ENCODE peak calls at places on chromosomes 5 and 9, in eight cellular contexts. R is SJSA1, V is HepG2, W is cardiac muscle cell, F is heart right ventricle, M is hepatocyte, A is psoas muscle, Q is heart left ventricle. U is an unnamed sample. For H3K4me1, the result is how much of the 10 kb centered on the place peaks cover.

GRCh38 chr5:148831590-148832565 is 5.5 kb downstream of the ADRB2 start:
- DNase-seq in A (no peak), F (no peak), M (no peak), W (no peak), R (no peak), Q (no peak), V (no peak), U (no peak)

GRCh38 chr5:133123297-133123696 is 71.5 kb downstream of the HSPA4 start:
- DNase-seq in R (no peak), W (no peak), A (no peak), V (no peak), Q (no peak), F (no peak), M (no peak), U (no peak)

GRCh38 chr9:132797861-132798659 is 80.0 kb downstream of the AK8 start:
- DNase-seq in F (no peak), W (no peak), A (no peak), M (no peak), Q (no peak), R (no peak), V (no peak), U (no peak)

GRCh38 chr9:133260334-133261102 is 14.5 kb downstream of the ABO start:
- DNase-seq in W (no peak), V (no peak), F (no peak), M (no peak), A (no peak), R (no peak), Q (no peak), U (no peak)

GRCh38 chr9:20570756-20571155 is 51.5 kb downstream of the MLLT3 start:
- DNase-seq in R (peak), Q (no peak), A (no peak), W (no peak), V (peak), M (no peak), F (no peak), U (no peak)

GRCh38 chr9:134694368-134694665 is 52.7 kb downstream of the COL5A1 start:
- DNase-seq in A (no peak), F (no peak), W (no peak), V (no peak), M (no peak), Q (no peak), R (no peak), U (no peak)

GRCh38 chr5:111453747-111454146 is 58.6 kb downstream of the STARD4 start:
- DNase-seq in F (no peak), M (no peak), V (no peak), R (no peak), A (no peak), W (no peak), Q (no peak), U (no peak)

GRCh38 chr9:28624771-28625170 is 1051.5 kb upstream of the C9orf72 start:
- DNase-seq in R (no peak), M (no peak), A (no peak), Q (no peak), F (no peak), W (no peak), V (no peak), U (no peak)

GRCh38 chr5:37787742-37788141 is 52.1 kb downstream of the GDNF start:
- DNase-seq in F (no peak), R (no peak), M (no peak), Q (no peak), V (peak), W (no peak), A (no peak), U (no peak)

GRCh38 chr5:61048534-61048933 is 103.5 kb downstream of the NDUFAF2 start:
- DNase-seq in W (no peak), Q (no peak), F (no peak), A (no peak), M (no peak), V (no peak), R (peak), U (peak)

GRCh38 chr5:80369521-80369920 is 38.3 kb upstream of the ZFYVE16 start:
- DNase-seq in F (no peak), M (no peak), V (no peak), R (no peak), A (no peak), W (no peak), Q (no peak), U (no peak)

GRCh38 chr9:138044485-138045383 is 167.2 kb downstream of the CACNA1B start:
- DNase-seq in W (no peak), R (no peak), Q (no peak), V (no peak), M (no peak), A (peak), F (no peak), U (no peak)

GRCh38 chr9:110994771-110995241 is 43.5 kb downstream of the LPAR1 start:
- DNase-seq in Q (no peak), F (no peak), W (no peak), R (peak), V (no peak), M (no peak), A (no peak), U (no peak)

GRCh38 chr5:170355601-170356098 is 33.5 kb downstream of the KCNMB1 start:
- DNase-seq in F (peak), W (no peak), Q (peak), V (no peak), M (no peak), A (peak), R (no peak), U (no peak)

GRCh38 chr9:74975538-74975937 is 22.8 kb upstream of the C9orf40 start:
- DNase-seq in M (no peak), F (no peak), W (no peak), R (no peak), V (no peak), A (no peak), Q (no peak), U (no peak)

GRCh38 chr5:6832994-6833393 is 119.8 kb downstream of the TENT4A start:
- DNase-seq in V (no peak), A (peak), Q (no peak), F (no peak), R (no peak), W (no peak), M (no peak), U (no peak)

GRCh38 chr9:86176468-86176867 is 77.1 kb upstream of the GOLM1 start:
- DNase-seq in M (no peak), A (no peak), W (no peak), R (no peak), Q (no peak), F (no peak), V (no peak), U (no peak)

GRCh38 chr9:38416461-38416860 is 7.8 kb downstream of the IGFBPL1 start:
- DNase-seq in W (no peak), V (no peak), R (no peak), M (no peak), Q (no peak), F (no peak), A (no peak), U (no peak)

GRCh38 chr5:110951373-110951791 is 120.1 kb upstream of the TSLP start:
- DNase-seq in Q (no peak), W (no peak), V (no peak), A (no peak), F (no peak), R (no peak), M (no peak), U (no peak)

GRCh38 chr5:15821506-15821905 is 321.5 kb downstream of the FBXL7 start:
- DNase-seq in Q (no peak), M (no peak), R (peak), F (no peak), V (no peak), A (no peak), W (no peak), U (no peak)

GRCh38 chr5:88407341-88407740 is 138.7 kb upstream of the TMEM161B start:
- DNase-seq in Q (no peak), V (no peak), R (no peak), W (no peak), F (no peak), M (no peak), A (no peak), U (no peak)

GRCh38 chr9:107172160-107172978 is 110.7 kb upstream of the RAD23B start:
- DNase-seq in A (peak), Q (peak), W (peak), M (peak), V (peak), F (peak), R (peak), U (peak)

GRCh38 chr9:91768977-91769916 is 180.8 kb downstream of the ROR2 start:
- DNase-seq in R (no peak), M (no peak), F (no peak), W (no peak), Q (no peak), V (no peak), A (no peak), U (no peak)

GRCh38 chr9:22030101-22030598 is 21.0 kb upstream of the CDKN2B start:
- DNase-seq in R (peak), A (no peak), V (peak), Q (no peak), M (no peak), W (no peak), F (no peak), U (no peak)

GRCh38 chr9:114472765-114473446 is 32.4 kb downstream of the WHRN start:
- DNase-seq in V (no peak), R (no peak), A (no peak), M (no peak), F (no peak), W (no peak), Q (no peak), U (peak)

GRCh38 chr9:3441197-3441816 is 84.5 kb downstream of the RFX3 start:
- DNase-seq in F (peak), V (peak), R (peak), M (peak), W (peak), Q (peak), A (no peak), U (no peak)

GRCh38 chr9:38107811-38108304 is 38.8 kb upstream of the SHB start:
- DNase-seq in M (peak), A (no peak), Q (no peak), F (no peak), W (no peak), R (no peak), V (no peak), U (no peak)

GRCh38 chr5:139156814-139157213 is 41.4 kb downstream of the SIL1 start:
- DNase-seq in M (no peak), F (no peak), V (no peak), W (peak), A (no peak), Q (no peak), R (no peak), U (no peak)

GRCh38 chr5:172896465-172896864 is 62.4 kb downstream of the ERGIC1 start:
- DNase-seq in Q (peak), R (no peak), A (peak), M (no peak), W (no peak), F (no peak), V (no peak), U (no peak)

GRCh38 chr5:169909945-169910344 is 70.3 kb downstream of the INSYN2B start:
- DNase-seq in W (no peak), A (no peak), V (no peak), F (no peak), R (no peak), Q (no peak), M (no peak), U (no peak)

GRCh38 chr9:99823392-99824377 is 2.0 kb downstream of the NR4A3 start:
- DNase-seq in F (peak), Q (peak), M (peak), R (peak), W (peak), A (peak), V (no peak), U (no peak)

GRCh38 chr9:109556061-109556460 is 58.0 kb upstream of the PTPN3 start:
- DNase-seq in A (no peak), R (no peak), Q (no peak), F (no peak), W (no peak), M (peak), V (no peak), U (peak)

GRCh38 chr5:68251804-68252648 is 36.5 kb downstream of the PIK3R1 start:
- DNase-seq in W (no peak), Q (peak), F (peak), M (peak), V (no peak), A (no peak), R (no peak), U (no peak)
- H3K4me1 ChIP-seq in W (under half), Q (half or more), F (half or more), M (half or more), V (under half), A (half or more), R (under half), U (under half)

GRCh38 chr9:112017878-112018277 is 121.3 kb downstream of the UGCG start:
- DNase-seq in W (no peak), F (no peak), R (no peak), M (no peak), Q (no peak), V (no peak), A (no peak), U (no peak)

GRCh38 chr9:112020680-112021596 is 124.3 kb downstream of the UGCG start:
- DNase-seq in A (no peak), R (peak), Q (no peak), W (no peak), F (no peak), M (peak), V (peak), U (no peak)

GRCh38 chr9:112025886-112026285 is 129.3 kb downstream of the UGCG start:
- DNase-seq in Q (no peak), F (no peak), A (no peak), W (no peak), M (no peak), R (no peak), V (no peak), U (no peak)

DNA sequence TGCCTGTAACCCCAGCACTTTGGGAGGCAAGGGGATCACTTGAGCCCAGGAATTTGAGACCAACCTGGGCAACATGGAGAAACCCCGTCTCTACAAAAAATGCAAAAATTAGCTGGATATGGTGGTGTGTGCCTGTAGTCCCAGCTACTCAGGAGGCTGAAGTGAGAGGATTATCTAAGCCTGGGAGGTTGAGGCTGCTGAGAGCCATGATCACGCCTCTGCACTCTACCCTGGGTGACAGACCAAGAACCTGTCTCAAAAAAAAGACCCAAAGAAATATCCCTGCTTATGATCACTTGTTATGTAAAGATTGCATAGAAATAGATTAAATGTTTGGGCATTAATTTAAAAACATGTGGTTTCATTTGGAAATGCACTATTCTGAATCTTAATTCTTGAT is 125.1 kb downstream of the UGCG start:
- DNase-seq in F (no peak), W (no peak), R (no peak), M (no peak), V (no peak), A (no peak), Q (no peak), U (no peak)
- H3K27ac ChIP-seq in F (no peak), W (no peak), R (peak), M (peak), V (no peak), A (no peak), Q (no peak), U (peak)

GRCh38 chr5:141223112-141223783 is at the start of gene PCDHB14:
- DNase-seq in R (peak), M (peak), A (no peak), F (no peak), W (peak), V (peak), Q (no peak), U (no peak)
- H3K4me3 ChIP-seq in R (peak), M (no peak), A (peak), F (peak), W (peak), V (peak), Q (peak), U (peak)

GRCh38 chr9:130189840-130190239 is 17.6 kb downstream of the NCS1 start:
- DNase-seq in V (no peak), M (no peak), W (no peak), R (no peak), F (no peak), Q (no peak), A (no peak), U (no peak)
- H3K4me1 ChIP-seq in V (under half), M (under half), W (half or more), R (under half), F (under half), Q (under half), A (under half), U (under half)

U was measured in keratinocyte.